ENCODE peak calls at places on chromosomes 13 and 19, in five cellular contexts. M, W, G, E and T are unnamed samples.

GRCh38 chr13:37621811-37622361 is 23.3 kb upstream of the POSTN start:
- DNase-seq in M (no peak), E (no peak), W (peak), G (no peak), T (peak)

GRCh38 chr13:91153372-91153771 is 194.1 kb upstream of the MIR17HG start:
- DNase-seq in W (no peak), M (no peak), E (no peak), G (no peak), T (no peak)

GRCh38 chr13:35723061-35723461 is 246.6 kb upstream of the MAB21L1 start:
- DNase-seq in W (no peak), E (peak), M (peak), G (no peak), T (no peak)

GRCh38 chr13:112715715-112716460 is 26.1 kb downstream of the ATP11A start:
- DNase-seq in W (no peak), G (no peak), M (no peak), E (no peak), T (no peak)

GRCh38 chr19:12995596-12996541 is 594 bp downstream of the NFIX start:
- DNase-seq in W (no peak), G (peak), E (peak), M (peak), T (no peak)

GRCh38 chr13:109126973-109127615 is 497.7 kb downstream of the MYO16 start:
- DNase-seq in W (no peak), M (no peak), G (peak), E (no peak), T (no peak)

GRCh38 chr19:38331728-38332127 is 3.9 kb upstream of the CATSPERG start:
- DNase-seq in M (no peak), G (no peak), W (no peak), E (no peak), T (no peak)

GRCh38 chr19:46442808-46443450 is 14.2 kb upstream of the PNMA8C start:
- DNase-seq in G (no peak), E (no peak), W (peak), M (no peak), T (no peak)

GRCh38 chr13:34762312-34762711 is 179.8 kb upstream of the NBEA start:
- DNase-seq in E (no peak), M (no peak), G (no peak), W (no peak), T (no peak)

GRCh38 chr13:106567421-106568224 is at the start of gene ARGLU1:
- DNase-seq in W (peak), G (peak), M (peak), E (peak), T (peak)

GRCh38 chr13:73171242-73171641 is 112.4 kb downstream of the KLF5 start:
- DNase-seq in W (no peak), E (no peak), M (no peak), G (no peak), T (no peak)

GRCh38 chr19:5103061-5103701 is 134.3 kb downstream of the KDM4B start:
- DNase-seq in W (no peak), E (peak), M (no peak), G (peak), T (no peak)

GRCh38 chr19:43425567-43426392 is 11.1 kb downstream of the TEX101 start:
- DNase-seq in G (no peak), E (no peak), M (peak), W (no peak), T (no peak)

GRCh38 chr19:48807590-48808308 is 3.1 kb downstream of the BCAT2 start:
- DNase-seq in M (peak), G (no peak), W (no peak), E (no peak), T (no peak)

GRCh38 chr13:34364633-34365032 is 546.7 kb downstream of the RFC3 start:
- DNase-seq in G (no peak), M (no peak), E (no peak), W (no peak), T (no peak)